ENCODE peak calls at places on chromosomes 13 and 19, in ten cellular contexts. E is neuronal stem cell, M is lower lobe of right lung, R is hepatocyte, X is uterus, T is tibial nerve, J is mesenchymal stem cell, S is mucosa of descending colon, L is thyroid gland, N is ovary. K is an unnamed sample.
A peak's percentile ranks its signal among the peaks of the same experiment; 100 is the strongest.

GRCh38 chr13:106139407-106139806 is 396.1 kb downstream of the EFNB2 start:
- DNase-seq in E (no peak), M (no peak), R (no peak), X (no peak), T (no peak), J (peak; percentile 11), S (no peak), L (no peak), N (no peak), K (no peak)

GRCh38 chr13:100234006-100234405 is 145.1 kb downstream of the PCCA start:
- DNase-seq in E (peak; percentile 24), M (no peak), R (no peak), X (no peak), T (no peak), J (no peak), S (no peak), L (no peak), N (no peak), K (no peak)

GRCh38 chr13:43936630-43937029 is 56.9 kb downstream of the LACC1 start:
- DNase-seq in E (no peak), M (no peak), R (no peak), X (no peak), T (no peak), J (no peak), S (no peak), L (no peak), N (no peak), K (no peak)

GRCh38 chr13:40060318-40061007 is 405.0 kb downstream of the COG6 start:
- DNase-seq in E (no peak), M (no peak), R (no peak), X (peak; percentile 89), T (peak; percentile 45), J (no peak), S (no peak), L (peak; percentile 67), N (peak; percentile 80), K (no peak)

GRCh38 chr19:38224014-38224862 is at the start of gene DPF1:
- DNase-seq in E (peak; percentile 77), M (no peak), R (peak; percentile 90), X (no peak), T (no peak), J (peak; percentile 78), S (peak; percentile 59), L (no peak), N (no peak), K (peak; percentile 100)

GRCh38 chr13:107367258-107367657 is 799.3 kb upstream of the ARGLU1 start:
- DNase-seq in E (no peak), M (no peak), R (no peak), X (no peak), T (no peak), J (peak; percentile 60), S (no peak), L (no peak), N (no peak), K (no peak)

GRCh38 chr19:17532116-17532515 is 20.7 kb downstream of the PGLS start:
- DNase-seq in E (no peak), M (no peak), R (no peak), X (no peak), T (no peak), J (no peak), S (no peak), L (no peak), N (no peak), K (peak; percentile 40)

GRCh38 chr13:42047561-42048322 is 706 bp upstream of the DGKH start:
- DNase-seq in E (peak; percentile 51), M (peak; percentile 58), R (peak; percentile 61), X (peak; percentile 44), T (no peak), J (peak; percentile 78), S (peak; percentile 80), L (peak; percentile 54), N (peak; percentile 50), K (peak; percentile 71)

GRCh38 chr13:98216135-98216565 is 39.1 kb upstream of the RNF113B start:
- DNase-seq in E (no peak), M (no peak), R (no peak), X (peak; percentile 32), T (no peak), J (peak; percentile 94), S (no peak), L (peak; percentile 95), N (peak; percentile 34), K (no peak)

GRCh38 chr13:35549481-35549880 is 73.0 kb upstream of the MAB21L1 start:
- DNase-seq in E (no peak), M (no peak), R (no peak), X (no peak), T (no peak), J (peak; percentile 19), S (no peak), L (no peak), N (no peak), K (no peak)

GRCh38 chr13:113601166-113602070 is 16.9 kb downstream of the TFDP1 start:
- DNase-seq in E (no peak), M (peak; percentile 29), R (no peak), X (no peak), T (no peak), J (no peak), S (peak; percentile 17), L (no peak), N (no peak), K (peak; percentile 64)
- H3K36me3 ChIP-seq in E (peaks cover 92% of the 10 kb centered on the region), M (peaks cover 15% of the 10 kb centered on the region), R (no peaks in the 10 kb centered on the region), X (no peaks in the 10 kb centered on the region), T (peaks cover 60% of the 10 kb centered on the region), J (peaks cover 56% of the 10 kb centered on the region), S (no peaks in the 10 kb centered on the region), L (no peaks in the 10 kb centered on the region), N (no peaks in the 10 kb centered on the region), K (peaks cover 6% of the 10 kb centered on the region)

GRCh38 chr19:34418300-34418699 is 9.9 kb upstream of the UBA2 start:
- DNase-seq in E (no peak), M (no peak), R (no peak), X (no peak), T (no peak), J (no peak), S (no peak), L (no peak), N (no peak), K (no peak)

GRCh38 chr19:34411216-34411615 is 7.0 kb downstream of the PDCD2L start:
- DNase-seq in E (no peak), M (no peak), R (no peak), X (no peak), T (no peak), J (no peak), S (no peak), L (no peak), N (no peak), K (no peak)

GRCh38 chr19:34416021-34416545 is 11.9 kb downstream of the PDCD2L start:
- DNase-seq in E (no peak), M (no peak), R (no peak), X (no peak), T (no peak), J (no peak), S (no peak), L (no peak), N (no peak), K (no peak)
- H3K36me3 ChIP-seq in E (peaks cover 63% of the 10 kb centered on the region), M (peaks cover 45% of the 10 kb centered on the region), R (no peaks in the 10 kb centered on the region), X (no peaks in the 10 kb centered on the region), T (peaks cover 70% of the 10 kb centered on the region), J (peaks cover 32% of the 10 kb centered on the region), S (no peaks in the 10 kb centered on the region), L (no peaks in the 10 kb centered on the region), N (no peaks in the 10 kb centered on the region), K (peaks cover 17% of the 10 kb centered on the region)

DNA sequence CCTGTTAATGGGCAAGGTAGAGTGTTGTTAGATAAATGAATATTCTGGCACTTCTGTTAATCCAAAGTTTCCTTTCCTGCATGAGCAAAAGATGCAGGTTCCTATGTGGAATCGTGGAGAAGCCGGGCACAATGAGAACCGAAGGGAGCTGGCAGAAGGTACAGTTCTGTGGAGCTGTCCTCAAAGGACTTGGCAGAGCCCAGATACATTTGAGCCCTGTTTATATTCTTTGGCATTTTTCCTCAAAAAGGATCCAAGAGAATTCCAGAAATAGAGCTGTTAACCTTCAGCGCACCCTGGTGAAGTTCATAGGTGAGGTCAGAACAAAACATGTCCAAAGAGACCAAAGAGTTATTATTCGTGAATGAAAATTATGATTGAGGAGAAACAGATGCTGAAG is 4.0 kb upstream of the DLEU7 start:
- DNase-seq in E (no peak), M (no peak), R (no peak), X (no peak), T (no peak), J (no peak), S (no peak), L (no peak), N (no peak), K (no peak)
- H3K36me3 ChIP-seq in E (no peaks in the 10 kb centered on the region), M (no peaks in the 10 kb centered on the region), R (no peaks in the 10 kb centered on the region), X (no peaks in the 10 kb centered on the region), T (no peaks in the 10 kb centered on the region), J (no peaks in the 10 kb centered on the region), S (no peaks in the 10 kb centered on the region), L (no peaks in the 10 kb centered on the region), N (no peaks in the 10 kb centered on the region), K (no peaks in the 10 kb centered on the region)

GRCh38 chr19:18591735-18592385 is 3.3 kb downstream of the REX1BD start:
- DNase-seq in E (no peak), M (no peak), R (no peak), X (no peak), T (no peak), J (no peak), S (no peak), L (no peak), N (no peak), K (no peak)

GRCh38 chr19:18587962-18588610 is 512 bp upstream of the REX1BD start:
- DNase-seq in E (no peak), M (no peak), R (no peak), X (no peak), T (no peak), J (no peak), S (no peak), L (no peak), N (no peak), K (peak; percentile 43)

GRCh38 chr19:18588611-18589379 is at the start of gene REX1BD:
- DNase-seq in E (peak; percentile 84), M (peak; percentile 89), R (peak; percentile 90), X (peak; percentile 84), T (peak; percentile 55), J (peak; percentile 76), S (peak; percentile 89), L (peak; percentile 77), N (peak; percentile 88), K (peak; percentile 94)

GRCh38 chr19:18589380-18590272 is 1.0 kb downstream of the REX1BD start:
- DNase-seq in E (peak; percentile 81), M (peak; percentile 83), R (peak; percentile 89), X (peak; percentile 59), T (no peak), J (peak; percentile 79), S (peak; percentile 86), L (peak; percentile 73), N (peak; percentile 62), K (peak; percentile 88)

DNA sequence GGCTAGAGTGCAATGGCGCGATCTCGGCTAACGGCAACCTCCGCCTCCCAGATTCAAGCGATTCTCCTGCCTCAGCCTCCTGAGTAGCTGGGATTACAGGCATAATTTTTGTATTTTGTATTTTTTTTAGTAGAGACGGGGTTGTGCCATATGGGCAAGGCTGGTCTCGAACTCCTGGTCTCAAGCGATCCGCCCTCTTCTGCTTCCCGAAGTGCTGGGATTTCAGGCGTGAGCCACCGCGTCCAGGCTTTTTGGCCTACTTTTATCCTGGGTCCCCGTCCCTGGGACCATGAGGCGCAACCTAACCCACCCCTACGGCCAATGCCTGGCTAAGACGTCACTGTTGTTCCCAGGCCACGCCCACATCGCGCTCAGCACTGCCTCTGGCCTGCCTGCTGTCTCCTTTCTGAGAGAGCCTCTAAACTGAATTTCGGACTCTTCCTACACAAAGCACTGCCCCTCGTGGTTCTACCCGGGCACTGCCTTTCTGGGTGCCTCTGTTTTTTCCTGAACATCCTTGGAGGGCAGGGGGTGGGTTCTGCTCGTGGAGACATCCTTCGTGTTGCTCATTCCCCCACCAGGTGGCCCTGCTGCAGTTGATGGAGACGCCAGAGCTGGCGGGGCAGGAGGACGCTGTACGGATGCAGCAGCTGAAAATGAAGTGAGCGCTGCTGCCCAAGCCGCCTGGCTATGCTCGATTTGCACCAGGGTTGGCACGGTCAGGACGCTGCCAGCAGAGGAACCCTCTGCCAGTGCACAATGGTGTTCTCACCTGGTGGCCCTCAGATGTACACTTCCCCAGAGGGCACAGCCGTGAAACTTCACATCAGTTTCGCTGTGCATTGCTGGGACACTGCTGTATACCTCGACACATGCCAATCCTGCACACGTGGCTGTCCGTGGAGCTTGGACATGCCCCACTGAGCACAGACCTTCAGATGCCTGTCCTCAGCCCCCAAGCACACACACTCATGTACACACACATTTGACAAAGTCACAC is 2.0 kb downstream of the REX1BD start:
- DNase-seq in E (peak; percentile 93), M (no peak), R (peak; percentile 79), X (no peak), T (peak; percentile 55), J (peak; percentile 89), S (no peak), L (no peak), N (no peak), K (peak; percentile 93)
- H3K36me3 ChIP-seq in E (peaks cover 13% of the 10 kb centered on the region), M (peaks cover 10% of the 10 kb centered on the region), R (no peaks in the 10 kb centered on the region), X (no peaks in the 10 kb centered on the region), T (peaks cover 8% of the 10 kb centered on the region), J (peaks cover 9% of the 10 kb centered on the region), S (no peaks in the 10 kb centered on the region), L (no peaks in the 10 kb centered on the region), N (no peaks in the 10 kb centered on the region), K (peaks cover 2% of the 10 kb centered on the region)

K was measured in H7.